ENCODE peak calls at places on chromosome 5, in four cellular contexts. E is HCT116, K is mesendoderm, D is mammary epithelial cell. G is an unnamed sample.

GRCh38 chr5:53820119-53820801 is 259.8 kb downstream of the NDUFS4 start:
- DNase-seq in E (no peak), K (no peak), D (no peak), G (no peak)

GRCh38 chr5:72021651-72022357 is 85.5 kb upstream of the MAP1B start:
- DNase-seq in E (no peak), K (no peak), D (no peak), G (no peak)

GRCh38 chr5:10331341-10331796 is 22.1 kb upstream of the MARCHF6 start:
- DNase-seq in E (no peak), K (no peak), D (no peak), G (no peak)

GRCh38 chr5:150515446-150515845 is 7.5 kb downstream of the NDST1 start:
- DNase-seq in E (no peak), K (peak), D (no peak), G (no peak)

GRCh38 chr5:106523842-106524241 is 1146.9 kb downstream of the EFNA5 start:
- DNase-seq in E (no peak), K (no peak), D (no peak), G (no peak)

GRCh38 chr5:135245521-135246499 is 153.2 kb downstream of the MACROH2A1 start:
- DNase-seq in E (no peak), K (no peak), D (peak), G (no peak)

GRCh38 chr5:59819806-59820205 is 73.7 kb downstream of the PDE4D start:
- DNase-seq in E (no peak), K (no peak), D (no peak), G (no peak)

GRCh38 chr5:11268894-11269293 is 507.9 kb upstream of the DAP start:
- DNase-seq in E (no peak), K (no peak), D (no peak), G (no peak)

GRCh38 chr5:72427016-72427415 is 80.2 kb downstream of the ZNF366 start:
- DNase-seq in E (no peak), K (no peak), D (no peak), G (no peak)

GRCh38 chr5:134503937-134504437 is 21.5 kb upstream of the JADE2 start:
- DNase-seq in E (no peak), K (no peak), D (peak), G (no peak)

GRCh38 chr5:68479524-68479923 is 264.0 kb downstream of the PIK3R1 start:
- DNase-seq in E (no peak), K (no peak), D (no peak), G (no peak)

GRCh38 chr5:135810188-135810943 is 24.1 kb upstream of the SLC25A48 start:
- DNase-seq in E (no peak), K (no peak), D (no peak), G (no peak)

GRCh38 chr5:120088831-120089230 is 375.3 kb upstream of the PRR16 start:
- DNase-seq in E (no peak), K (no peak), D (no peak), G (no peak)

GRCh38 chr5:42886612-42887011 is 74.9 kb upstream of the SELENOP start:
- DNase-seq in E (no peak), K (no peak), D (no peak), G (no peak)

GRCh38 chr5:6707852-6708251 is 5.4 kb upstream of the TENT4A start:
- DNase-seq in E (no peak), K (no peak), D (no peak), G (no peak)

GRCh38 chr5:31886206-31886605 is 247.3 kb downstream of the PDZD2 start:
- DNase-seq in E (no peak), K (no peak), D (no peak), G (no peak)

GRCh38 chr5:156149203-156149602 is 177.8 kb upstream of the SGCD start:
- DNase-seq in E (no peak), K (no peak), D (no peak), G (no peak)

GRCh38 chr5:109693535-109694152 is 3.9 kb downstream of the MAN2A1 start:
- DNase-seq in E (no peak), K (peak), D (peak), G (no peak)

GRCh38 chr5:154595662-154596061 is 117.6 kb upstream of the HAND1 start:
- DNase-seq in E (no peak), K (no peak), D (no peak), G (no peak)

GRCh38 chr5:157301066-157301465 is 35.1 kb downstream of the CYFIP2 start:
- DNase-seq in E (no peak), K (no peak), D (no peak), G (no peak)

GRCh38 chr5:157303023-157303422 is 37.1 kb downstream of the CYFIP2 start:
- DNase-seq in E (no peak), K (no peak), D (no peak), G (no peak)

GRCh38 chr5:157306690-157307089 is 40.8 kb downstream of the CYFIP2 start:
- DNase-seq in E (no peak), K (no peak), D (no peak), G (no peak)

GRCh38 chr5:157306092-157306491 is 40.2 kb downstream of the CYFIP2 start:
- DNase-seq in E (no peak), K (no peak), D (no peak), G (no peak)

GRCh38 chr5:157303667-157304327 is 37.9 kb downstream of the CYFIP2 start:
- DNase-seq in E (no peak), K (peak), D (no peak), G (peak)
- H3K9ac ChIP-seq in E (no peak), K (no peak), D (no peak), G (no peak)

GRCh38 chr5:143220748-143221211 is 182.7 kb downstream of the NR3C1 start:
- DNase-seq in E (no peak), K (no peak), D (no peak), G (no peak)
- H3K9ac ChIP-seq in E (no peak), K (no peak), D (no peak), G (peak)

DNA sequence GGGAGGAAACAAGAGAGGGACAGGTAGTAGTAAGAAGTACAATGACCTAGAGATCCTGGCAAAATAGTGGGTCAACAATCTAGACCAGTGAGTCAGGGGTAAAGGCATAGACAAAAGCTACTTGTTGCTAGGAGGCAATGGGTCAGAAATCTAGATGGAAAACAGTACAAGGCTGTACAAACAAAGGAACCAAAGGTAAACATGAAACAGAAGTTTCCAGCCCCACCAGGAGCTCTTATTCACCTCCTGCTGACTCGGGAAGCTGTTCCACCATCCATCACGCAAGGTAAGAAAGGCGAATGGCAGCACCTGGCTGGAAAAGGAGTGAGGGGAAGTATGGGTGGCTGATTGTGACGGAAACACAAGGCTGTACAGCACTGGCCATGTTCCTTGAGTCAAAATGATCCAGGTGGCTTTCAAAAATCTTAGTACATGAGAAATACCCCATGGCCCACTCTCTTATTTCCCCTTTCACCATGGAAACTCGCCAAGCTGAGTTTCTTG is 70.5 kb upstream of the RAI14 start:
- DNase-seq in E (no peak), K (no peak), D (peak), G (no peak)
- H3K9ac ChIP-seq in E (no peak), K (no peak), D (peak), G (no peak)

DNA sequence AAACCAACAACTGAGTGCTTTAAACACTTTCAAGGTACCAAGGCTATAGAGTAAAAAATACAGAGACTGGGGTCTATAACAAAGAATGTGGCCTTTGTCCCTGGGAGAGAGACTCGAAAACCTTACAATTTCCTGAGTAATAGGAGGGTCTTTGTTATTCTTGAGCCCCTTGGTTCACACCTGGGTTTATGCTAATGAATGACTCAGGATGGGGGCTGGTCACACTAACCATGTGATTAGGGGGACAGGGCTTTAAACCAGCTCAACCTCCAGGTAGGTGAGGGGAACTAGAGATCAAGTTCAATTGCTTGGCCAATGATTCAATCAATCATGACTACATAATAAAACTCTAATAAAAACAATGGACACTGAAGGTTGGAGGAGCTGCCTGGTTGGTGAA is 50.2 kb downstream of the PLPP1 start:
- DNase-seq in E (no peak), K (peak), D (no peak), G (no peak)
- H3K9ac ChIP-seq in E (no peak), K (no peak), D (no peak), G (no peak)

DNA sequence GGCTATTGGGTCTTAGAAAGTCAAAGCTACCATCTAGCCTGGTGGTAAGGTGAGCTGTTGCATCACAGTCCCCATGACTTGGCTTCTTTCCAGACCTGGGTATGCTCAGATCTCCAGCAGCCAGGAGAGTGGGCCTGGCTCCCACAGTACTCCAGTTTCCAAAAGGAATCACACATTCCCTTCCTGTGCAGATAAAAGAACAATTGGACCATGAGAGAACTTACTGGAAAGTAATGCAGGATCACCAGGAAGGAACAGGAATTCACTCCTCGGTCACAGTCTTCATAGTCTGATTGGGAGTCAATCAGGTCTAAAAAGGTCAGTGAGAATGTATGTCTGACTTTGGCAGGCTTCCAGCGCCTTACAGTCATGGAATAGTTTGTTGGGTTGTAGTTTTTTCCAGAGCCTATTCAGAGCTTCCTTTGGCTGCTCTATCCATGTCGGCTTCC is 47.8 kb upstream of the CD180 start:
- DNase-seq in E (no peak), K (no peak), D (no peak), G (no peak)
- H3K9ac ChIP-seq in E (no peak), K (no peak), D (no peak), G (no peak)